ENCODE peak calls at places on chromosome 12, in nine cellular contexts. I is thyroid gland; Z is CD4-positive, CD25-positive, alpha-beta regulatory T cell; G is mesenchymal stem cell; C is PC-3; Q is heart left ventricle; N is right lobe of liver; E is PC-9; D is CD8-positive, alpha-beta T cell. U is an unnamed sample.

GRCh38 chr12:14577344-14577743 is 9.7 kb upstream of the PLBD1 start:
- DNase-seq in I (no peak), Z (peak; percentile 18), G (peak; percentile 41), C (no peak), Q (no peak), N (no peak), E (no peak), D (no peak), U (no peak)

GRCh38 chr12:27709932-27710591 is 570 bp upstream of the MRPS35 start:
- DNase-seq in I (peak; percentile 25), Z (no peak), G (no peak), C (peak; percentile 77), Q (no peak), N (peak; percentile 24), E (no peak), D (no peak), U (no peak)

GRCh38 chr12:120466560-120467315 is 2.8 kb downstream of the SRSF9 start:
- DNase-seq in I (peak; percentile 20), Z (peak; percentile 61), G (peak; percentile 52), C (peak; percentile 71), Q (peak; percentile 30), N (peak; percentile 31), E (no peak), D (peak; percentile 49), U (no peak)

GRCh38 chr12:48286665-48287064 is 64.1 kb downstream of the ZNF641 start:
- DNase-seq in I (no peak), Z (peak; percentile 11), G (no peak), C (peak; percentile 16), Q (no peak), N (no peak), E (no peak), D (no peak), U (no peak)

GRCh38 chr12:39510001-39510400 is 67.1 kb upstream of the KIF21A start:
- DNase-seq in I (no peak), Z (no peak), G (no peak), C (no peak), Q (no peak), N (no peak), E (no peak), D (no peak), U (no peak)

GRCh38 chr12:57765003-57765697 is 1.7 kb downstream of the CYP27B1 start:
- DNase-seq in I (peak; percentile 53), Z (peak; percentile 56), G (peak; percentile 55), C (peak; percentile 55), Q (no peak), N (peak; percentile 49), E (no peak), D (peak; percentile 66), U (no peak)

GRCh38 chr12:124620606-124621295 is 53.3 kb upstream of the NCOR2 start:
- DNase-seq in I (no peak), Z (no peak), G (peak; percentile 44), C (no peak), Q (no peak), N (no peak), E (no peak), D (no peak), U (no peak)

GRCh38 chr12:52201520-52201839 is 9.7 kb upstream of the KRT80 start:
- DNase-seq in I (no peak), Z (no peak), G (no peak), C (no peak), Q (no peak), N (peak; percentile 6), E (peak; percentile 12), D (no peak), U (no peak)

GRCh38 chr12:11739980-11740379 is 90.5 kb downstream of the ETV6 start:
- DNase-seq in I (no peak), Z (no peak), G (no peak), C (no peak), Q (no peak), N (no peak), E (no peak), D (no peak), U (no peak)
- H3K4me1 ChIP-seq in I (peaks cover 7% of the 10 kb centered on the region), Z (no peaks in the 10 kb centered on the region), G (peaks cover 5% of the 10 kb centered on the region), C (peaks cover 12% of the 10 kb centered on the region), Q (peaks cover 7% of the 10 kb centered on the region), N (no peaks in the 10 kb centered on the region), E (peaks cover 18% of the 10 kb centered on the region), D (no peaks in the 10 kb centered on the region), U (peaks cover 10% of the 10 kb centered on the region)

GRCh38 chr12:75977590-75977951 is 54.0 kb downstream of the PHLDA1 start:
- DNase-seq in I (no peak), Z (no peak), G (no peak), C (no peak), Q (no peak), N (no peak), E (no peak), D (no peak), U (no peak)

GRCh38 chr12:75975692-75976091 is 55.9 kb downstream of the PHLDA1 start:
- DNase-seq in I (no peak), Z (no peak), G (no peak), C (no peak), Q (no peak), N (no peak), E (no peak), D (no peak), U (no peak)

GRCh38 chr12:75974323-75975273 is 57.0 kb downstream of the PHLDA1 start:
- DNase-seq in I (no peak), Z (no peak), G (no peak), C (no peak), Q (no peak), N (no peak), E (no peak), D (no peak), U (no peak)

GRCh38 chr12:75976913-75977312 is 54.7 kb downstream of the PHLDA1 start:
- DNase-seq in I (no peak), Z (no peak), G (no peak), C (no peak), Q (no peak), N (no peak), E (no peak), D (no peak), U (no peak)

GRCh38 chr12:75976113-75976512 is 55.5 kb downstream of the PHLDA1 start:
- DNase-seq in I (no peak), Z (no peak), G (no peak), C (no peak), Q (no peak), N (no peak), E (no peak), D (no peak), U (no peak)
- H3K27ac ChIP-seq in I (peak overlapping the region; percentile 54), Z (no peak overlapping the region), G (peak overlapping the region; percentile 94), C (peak overlapping the region; percentile 99), Q (no peak overlapping the region), N (no peak overlapping the region), E (peak overlapping the region; percentile 99), D (no peak overlapping the region), U (peak overlapping the region; percentile 13)

DNA sequence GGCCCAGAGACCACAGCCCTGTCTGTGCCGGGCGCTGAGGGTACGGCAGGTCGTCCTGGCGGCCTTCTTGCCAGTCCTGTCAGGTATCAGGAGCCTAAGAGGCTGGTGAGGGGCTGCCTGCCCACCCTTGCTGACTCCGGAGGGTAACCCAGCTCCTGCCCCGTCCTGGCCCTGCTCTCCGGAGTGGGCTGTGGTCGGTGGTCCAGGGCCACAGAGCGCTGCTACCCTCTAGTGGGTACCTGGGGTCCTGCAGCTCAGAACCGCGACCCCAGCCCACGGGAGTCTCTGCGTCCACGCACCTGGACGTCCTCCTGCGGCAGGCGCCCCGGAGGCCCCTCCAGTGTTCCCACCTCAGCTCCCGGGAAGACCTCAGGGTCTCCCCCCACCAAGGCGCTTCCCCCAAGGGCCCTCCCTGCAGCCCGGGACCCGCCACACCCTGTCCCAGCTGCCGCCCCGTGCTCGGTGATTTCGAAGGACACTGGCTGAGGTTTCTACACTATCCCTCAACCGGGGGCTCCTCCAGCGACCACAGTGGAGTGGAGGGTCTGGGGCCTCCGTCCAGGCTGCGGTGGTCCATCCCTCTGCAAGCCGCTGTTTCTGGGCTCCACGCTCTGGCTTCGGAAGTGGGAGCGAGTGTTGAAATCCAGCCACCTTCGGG is 75.9 kb upstream of the FBRSL1 start:
- DNase-seq in I (no peak), Z (no peak), G (no peak), C (peak; percentile 50), Q (no peak), N (no peak), E (no peak), D (no peak), U (no peak)
- H3K4me3 ChIP-seq in I (no peak overlapping the region), Z (no peak overlapping the region), G (no peak overlapping the region), C (no peak overlapping the region), Q (no peak overlapping the region), N (no peak overlapping the region), E (no peak overlapping the region), D (no peak overlapping the region), U (no peak overlapping the region)

GRCh38 chr12:4833511-4833910 is 76.2 kb upstream of the KCNA1 start:
- DNase-seq in I (no peak), Z (no peak), G (no peak), C (no peak), Q (no peak), N (no peak), E (no peak), D (no peak), U (no peak)
- H3K4me1 ChIP-seq in I (no peaks in the 10 kb centered on the region), Z (peaks cover 21% of the 10 kb centered on the region), G (no peaks in the 10 kb centered on the region), C (no peaks in the 10 kb centered on the region), Q (no peaks in the 10 kb centered on the region), N (no peaks in the 10 kb centered on the region), E (no peaks in the 10 kb centered on the region), D (peaks cover 26% of the 10 kb centered on the region), U (no peaks in the 10 kb centered on the region)

GRCh38 chr12:109443794-109444193 is 33.3 kb downstream of the KCTD10 start:
- DNase-seq in I (peak; percentile 80), Z (no peak), G (no peak), C (no peak), Q (no peak), N (no peak), E (no peak), D (no peak), U (no peak)
- H3K27ac ChIP-seq in I (peak overlapping the region; percentile 90), Z (no peak overlapping the region), G (no peak overlapping the region), C (no peak overlapping the region), Q (no peak overlapping the region), N (no peak overlapping the region), E (no peak overlapping the region), D (no peak overlapping the region), U (peak overlapping the region; percentile 37)